ENCODE peak calls at places on chromosomes 1 and 21, in four cellular contexts. Y, L, Q and C are unnamed samples.

GRCh38 chr21:25501996-25502665 is 105.2 kb downstream of the MRPL39 start:
- DNase-seq in Y (no peak), L (no peak), Q (no peak), C (no peak)

GRCh38 chr1:34346128-34346527 is 169.4 kb downstream of the C1orf94 start:
- DNase-seq in Y (no peak), L (no peak), Q (no peak), C (no peak)

GRCh38 chr21:14533555-14534400 is 12.3 kb downstream of the SAMSN1 start:
- DNase-seq in Y (no peak), L (peak; percentile 88), Q (no peak), C (no peak)

GRCh38 chr1:203444077-203444683 is 31.4 kb upstream of the PRELP start:
- DNase-seq in Y (no peak), L (no peak), Q (no peak), C (no peak)

GRCh38 chr1:174569240-174569639 is 121.5 kb downstream of the GPR52 start:
- DNase-seq in Y (no peak), L (no peak), Q (no peak), C (no peak)

GRCh38 chr1:207807395-207808321 is 55.8 kb downstream of the CD46 start:
- DNase-seq in Y (no peak), L (no peak), Q (peak; percentile 38), C (no peak)

GRCh38 chr1:228194921-228195812 is 12.7 kb upstream of the OBSCN start:
- DNase-seq in Y (no peak), L (no peak), Q (no peak), C (no peak)

GRCh38 chr1:173551699-173552098 is 51.2 kb downstream of the SLC9C2 start:
- DNase-seq in Y (no peak), L (no peak), Q (no peak), C (no peak)

GRCh38 chr1:76782777-76783176 is 84.5 kb upstream of the ST6GALNAC5 start:
- DNase-seq in Y (no peak), L (peak; percentile 13), Q (no peak), C (no peak)

GRCh38 chr1:237838904-237839534 is 51.7 kb downstream of the ZP4 start:
- DNase-seq in Y (no peak), L (no peak), Q (no peak), C (no peak)

GRCh38 chr1:217614319-217614718 is 16.6 kb downstream of the GPATCH2 start:
- DNase-seq in Y (no peak), L (peak; percentile 2), Q (no peak), C (no peak)

GRCh38 chr21:38156200-38156599 is 100.6 kb upstream of the KCNJ15 start:
- DNase-seq in Y (no peak), L (no peak), Q (no peak), C (no peak)

GRCh38 chr1:174958396-174958795 is 41.4 kb upstream of the CACYBP start:
- DNase-seq in Y (no peak), L (no peak), Q (no peak), C (no peak)

GRCh38 chr1:45050931-45051748 is 39.1 kb downstream of the UROD start:
- DNase-seq in Y (no peak), L (peak; percentile 19), Q (no peak), C (no peak)

GRCh38 chr21:42574234-42575027 is 60.8 kb downstream of the SLC37A1 start:
- DNase-seq in Y (no peak), L (peak; percentile 52), Q (peak; percentile 2), C (no peak)

GRCh38 chr1:187509091-187509490 is 680.3 kb downstream of the PLA2G4A start:
- DNase-seq in Y (no peak), L (peak; percentile 22), Q (no peak), C (no peak)

GRCh38 chr1:10459185-10459584 is 9.4 kb downstream of the CORT start:
- DNase-seq in Y (no peak), L (peak; percentile 95), Q (no peak), C (no peak)

GRCh38 chr1:43867946-43868740 is 65.5 kb upstream of the ARTN start:
- DNase-seq in Y (peak; percentile 4), L (peak; percentile 85), Q (no peak), C (no peak)

DNA sequence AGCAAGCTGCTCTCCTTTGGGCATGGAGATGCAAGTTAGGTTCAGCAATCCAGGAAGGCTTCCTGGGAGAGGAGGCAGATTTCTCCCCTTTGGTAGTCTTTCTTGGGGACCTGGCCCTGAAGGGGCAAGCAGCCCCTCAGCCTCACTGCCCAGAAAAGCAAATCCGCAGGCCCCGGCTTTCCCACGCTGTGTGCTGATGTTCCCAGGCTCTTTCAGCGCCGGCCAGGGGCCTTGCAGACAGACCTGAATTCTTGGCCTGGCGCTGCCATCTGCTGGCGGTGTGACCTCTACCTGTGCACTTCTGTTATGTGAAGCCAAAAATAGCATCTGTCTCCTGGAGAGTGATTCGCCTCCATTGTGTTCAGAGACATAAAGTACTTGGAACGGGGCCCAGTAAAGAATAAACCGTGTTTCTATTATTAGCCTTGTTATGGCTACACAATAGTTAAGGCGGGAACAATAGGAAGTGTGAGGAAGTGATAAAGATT is 64.8 kb downstream of the ALPL start:
- DNase-seq in Y (peak; percentile 86), L (peak; percentile 90), Q (peak; percentile 61), C (no peak)
- TF ChIP-seq CTCF in Y (peak; percentile 76), L (peak; percentile 68), Q (peak; percentile 24), C (peak; percentile 75)

GRCh38 chr1:110173466-110174117 is 23.3 kb downstream of the SLC6A17 start:
- DNase-seq in Y (no peak), L (no peak), Q (no peak), C (no peak)
- TF ChIP-seq CTCF in Y (no peak), L (no peak), Q (no peak), C (no peak)

GRCh38 chr1:22798083-22798482 is 87.4 kb downstream of the EPHB2 start:
- DNase-seq in Y (no peak), L (no peak), Q (no peak), C (no peak)
- TF ChIP-seq CTCF in Y (peak; percentile 38), L (no peak), Q (no peak), C (peak; percentile 17)

GRCh38 chr1:154666051-154666793 is 58.2 kb upstream of the ADAR start:
- DNase-seq in Y (no peak), L (no peak), Q (no peak), C (no peak)

GRCh38 chr1:154664331-154664730 is 56.3 kb upstream of the ADAR start:
- DNase-seq in Y (no peak), L (no peak), Q (no peak), C (no peak)

DNA sequence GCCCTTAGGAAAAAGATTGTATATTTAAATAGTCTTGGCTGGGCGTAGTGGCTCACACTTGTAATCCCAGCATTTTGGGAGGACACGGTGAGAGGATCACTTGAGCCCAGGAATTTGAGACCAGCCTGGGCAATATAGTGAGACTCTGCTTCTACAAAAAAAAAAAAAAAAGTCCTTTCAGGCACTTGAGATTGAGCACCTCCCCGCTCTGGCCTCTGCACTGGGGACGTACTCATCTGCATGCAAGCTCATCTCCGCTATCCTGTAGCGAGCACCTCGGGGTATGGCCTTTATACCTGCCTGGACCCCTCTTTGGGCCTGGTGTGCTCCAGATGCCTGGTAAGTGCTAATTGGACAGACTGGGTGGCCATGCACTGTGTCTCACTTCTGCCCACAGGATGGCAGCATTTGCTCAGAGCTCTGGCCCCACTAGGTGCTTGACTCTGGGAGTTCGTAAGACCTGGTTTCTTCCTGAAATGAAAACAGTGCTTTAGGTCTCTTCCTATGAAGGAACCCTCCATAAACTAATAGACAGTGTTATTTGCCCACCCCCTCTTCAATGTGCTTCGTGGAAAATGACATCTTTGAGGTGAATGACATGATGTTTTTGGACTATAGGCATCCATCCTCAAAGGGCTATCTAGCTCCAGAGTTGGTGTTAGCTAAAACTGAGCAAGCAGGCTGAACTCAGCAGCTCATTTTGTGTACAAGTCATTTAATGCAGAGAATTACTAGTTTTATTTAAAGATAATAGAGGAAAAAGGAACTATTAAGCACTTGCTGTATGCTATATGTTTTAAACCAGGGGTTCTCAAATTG is 61.7 kb upstream of the ADAR start:
- DNase-seq in Y (peak; percentile 85), L (peak; percentile 91), Q (peak; percentile 52), C (no peak)
- TF ChIP-seq CTCF in Y (peak; percentile 88), L (peak; percentile 95), Q (peak; percentile 44), C (peak; percentile 88)

DNA sequence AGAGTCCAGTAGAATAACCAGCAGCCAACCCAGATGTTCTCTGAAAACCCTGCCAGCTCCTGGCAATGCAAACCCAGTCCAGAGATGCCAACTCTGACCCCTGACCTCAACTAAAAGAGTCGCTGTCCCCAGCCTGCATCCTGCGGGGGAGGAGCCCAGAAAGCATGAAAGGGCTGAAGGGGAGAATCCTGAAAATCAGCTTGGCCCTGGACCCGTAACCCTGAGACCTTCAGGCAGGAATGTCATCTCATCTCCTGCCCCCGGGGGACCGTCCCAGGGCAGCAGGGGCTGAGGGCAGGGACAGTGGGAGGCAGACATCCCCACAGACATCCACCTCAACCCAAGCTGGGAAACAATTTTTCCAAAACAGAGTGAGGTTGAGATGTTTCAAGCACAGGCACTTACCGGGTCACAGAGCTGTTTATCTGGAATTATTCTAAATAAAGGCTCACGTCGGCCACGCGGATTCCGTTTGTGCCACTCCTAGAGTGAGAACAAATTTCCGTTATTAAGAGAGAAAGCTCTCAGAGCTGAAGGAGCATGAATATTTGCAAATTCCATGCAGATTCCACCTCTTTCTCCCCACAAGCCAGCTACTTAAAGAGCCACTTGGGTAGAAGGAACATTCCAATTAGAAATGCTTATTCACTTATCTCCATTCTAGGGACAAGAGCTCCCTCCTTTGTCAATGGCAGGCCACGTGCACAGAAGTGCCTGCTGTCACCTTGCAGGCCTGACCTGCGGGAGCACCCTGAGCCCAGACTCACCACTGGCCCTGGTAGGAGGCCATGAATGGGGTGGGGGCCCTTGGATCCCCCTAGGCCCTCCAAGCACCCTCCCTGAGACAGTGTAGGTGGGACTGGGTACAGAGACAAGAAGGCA is 240.2 kb downstream of the NPHP4 start:
- DNase-seq in Y (no peak), L (no peak), Q (no peak), C (no peak)
- TF ChIP-seq CTCF in Y (no peak), L (no peak), Q (no peak), C (no peak)

GRCh38 chr1:27366411-27367159 is at the start of gene MAP3K6:
- DNase-seq in Y (peak; percentile 82), L (peak; percentile 68), Q (peak; percentile 81), C (no peak)

GRCh38 chr1:27365372-27366112 is 1.2 kb downstream of the MAP3K6 start:
- DNase-seq in Y (peak; percentile 93), L (peak; percentile 91), Q (peak; percentile 85), C (peak; percentile 85)

GRCh38 chr1:27363766-27364695 is 2.7 kb downstream of the MAP3K6 start:
- DNase-seq in Y (no peak), L (no peak), Q (no peak), C (no peak)

GRCh38 chr1:27366113-27366410 is 699 bp downstream of the MAP3K6 start:
- DNase-seq in Y (peak; percentile 88), L (peak; percentile 50), Q (peak; percentile 78), C (peak; percentile 87)

GRCh38 chr1:27364696-27365371 is 1.9 kb downstream of the MAP3K6 start:
- DNase-seq in Y (no peak), L (no peak), Q (no peak), C (no peak)
- TF ChIP-seq CTCF in Y (no peak), L (no peak), Q (no peak), C (no peak)

DNA sequence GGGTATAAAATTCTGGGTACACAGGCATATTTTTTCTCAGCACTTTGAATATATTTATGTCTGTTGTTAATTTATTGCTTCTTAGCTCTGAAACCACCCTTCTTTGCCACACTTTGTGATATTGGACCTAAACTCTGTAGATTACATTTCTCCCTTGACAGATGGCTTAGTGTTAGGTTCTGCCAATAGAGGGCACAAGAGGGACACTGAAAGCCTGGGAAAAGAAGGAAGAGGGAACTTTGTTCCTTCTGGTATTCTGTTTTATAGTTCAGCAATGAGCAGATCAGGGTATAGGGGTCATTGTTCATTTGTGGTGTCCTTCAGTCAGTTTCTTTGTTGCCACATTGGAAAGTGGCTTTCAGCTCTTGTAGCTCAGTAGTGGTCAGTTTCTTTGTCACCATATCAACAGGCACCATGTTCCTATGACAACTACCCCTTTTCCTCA is 423.5 kb upstream of the PROX1 start:
- DNase-seq in Y (no peak), L (no peak), Q (peak; percentile 35), C (no peak)
- TF ChIP-seq CTCF in Y (peak; percentile 80), L (no peak), Q (peak; percentile 40), C (peak; percentile 58)